ENCODE peak calls at places on chromosomes 4 and X, in seven cellular contexts. K is OCI-M1; Z is Right ventricle myocardium superior; R is CD8-positive, alpha-beta T cell; U is NCI-H1105; S is GM23338; V is iris pigment epithelial cell. H is an unnamed sample.

GRCh38 chr4:10259976-10260375 is 143.4 kb upstream of the WDR1 start:
- DNase-seq in K (no peak), U (no peak), R (no peak), S (no peak), V (no peak), Z (no peak), H (no peak)

GRCh38 chr4:88191404-88191803 is 33.0 kb upstream of the ABCG2 start:
- DNase-seq in V (no peak), R (no peak), Z (no peak), S (no peak), U (no peak), K (no peak), H (no peak)

GRCh38 chr4:140940589-140940988 is 184.4 kb upstream of the TBC1D9 start:
- DNase-seq in Z (no peak), U (no peak), R (no peak), V (no peak), K (peak; percentile 70), S (no peak), H (no peak)

GRCh38 chr4:153188966-153189801 is 15.1 kb upstream of the TRIM2 start:
- DNase-seq in U (no peak), V (peak; percentile 53), K (peak; percentile 64), R (no peak), Z (no peak), S (no peak), H (no peak)

GRCh38 chr4:70511365-70511764 is 7.0 kb upstream of the AMTN start:
- DNase-seq in Z (no peak), S (no peak), K (peak; percentile 38), U (no peak), V (peak; percentile 16), R (no peak), H (no peak)

GRCh38 chrX:2697741-2698294 is 6.7 kb downstream of the CD99 start:
- DNase-seq in V (peak; percentile 66), U (no peak), R (no peak), K (no peak), Z (no peak), S (no peak), H (no peak)

GRCh38 chrX:101391831-101392230 is 1.0 kb downstream of the RPL36A start:
- DNase-seq in K (no peak), U (no peak), S (no peak), V (no peak), Z (no peak), R (no peak), H (no peak)

GRCh38 chr4:7769936-7770674 is 169.6 kb downstream of the AFAP1 start:
- DNase-seq in R (no peak), S (peak; percentile 61), U (no peak), K (peak; percentile 1), V (peak; percentile 36), Z (no peak), H (no peak)

GRCh38 chrX:130340271-130340670 is 552 bp downstream of the SLC25A14 start:
- DNase-seq in U (no peak), K (no peak), Z (no peak), V (no peak), S (no peak), R (no peak), H (no peak)

GRCh38 chr4:142416711-142417275 is 429.3 kb downstream of the INPP4B start:
- DNase-seq in R (no peak), Z (no peak), V (peak; percentile 68), S (no peak), U (no peak), K (peak; percentile 61), H (no peak)

GRCh38 chr4:26242451-26242850 is 78.4 kb upstream of the RBPJ start:
- DNase-seq in R (no peak), V (peak; percentile 46), S (no peak), K (no peak), U (no peak), Z (no peak), H (no peak)

GRCh38 chr4:61911313-61911756 is 711.2 kb downstream of the ADGRL3 start:
- DNase-seq in V (no peak), S (peak; percentile 60), Z (no peak), U (no peak), K (no peak), R (no peak), H (no peak)

GRCh38 chrX:128106630-128107029 is 54.4 kb upstream of the ACTRT1 start:
- DNase-seq in V (peak; percentile 14), R (no peak), U (peak; percentile 2), S (peak; percentile 50), K (peak; percentile 23), Z (no peak), H (no peak)

GRCh38 chr4:123867910-123868587 is 471.5 kb downstream of the SPRY1 start:
- DNase-seq in U (no peak), Z (no peak), K (no peak), R (no peak), S (no peak), V (peak; percentile 34), H (no peak)

GRCh38 chr4:101944649-101945048 is 154.1 kb downstream of the BANK1 start:
- DNase-seq in S (peak; percentile 21), U (no peak), K (no peak), Z (no peak), R (no peak), V (peak; percentile 75), H (no peak)

GRCh38 chr4:56321246-56321645 is 66.0 kb downstream of the AASDH start:
- DNase-seq in S (no peak), R (no peak), K (no peak), Z (no peak), V (peak; percentile 63), U (no peak), H (no peak)

GRCh38 chrX:48648299-48648698 is 35.3 kb upstream of the WAS start:
- DNase-seq in K (peak; percentile 73), Z (no peak), V (peak; percentile 40), U (no peak), S (peak; percentile 77), R (peak; percentile 28), H (peak; percentile 40)

H was measured in cerebellar nuclear complex.